ENCODE peak calls at places on chromosomes 7 and 10, in six cellular contexts. A is NCI-H460; C is left cardiac atrium; M is IMR-90; Z is naive thymus-derived CD8-positive, alpha-beta T cell; D is ELR. U is an unnamed sample.
A peak's percentile ranks its signal among the peaks of the same experiment; 100 is the strongest.

GRCh38 chr10:58066126-58066525 is 201.6 kb downstream of the IPMK start:
- DNase-seq in A (no peak), C (no peak), M (no peak), Z (no peak), D (no peak), U (no peak)

GRCh38 chr7:121181357-121181756 is 147.4 kb upstream of the WNT16 start:
- DNase-seq in A (no peak), C (no peak), M (no peak), Z (no peak), D (no peak), U (no peak)

GRCh38 chr10:102673961-102674511 is 29.8 kb downstream of the TRIM8 start:
- DNase-seq in A (no peak), C (peak; percentile 72), M (peak; percentile 75), Z (peak; percentile 50), D (peak; percentile 73), U (peak; percentile 88)

GRCh38 chr10:11162828-11163599 is 145.3 kb downstream of the CELF2 start:
- DNase-seq in A (no peak), C (peak; percentile 42), M (no peak), Z (peak; percentile 46), D (no peak), U (peak; percentile 91)

GRCh38 chr7:55423891-55424290 is 58.8 kb downstream of the LANCL2 start:
- DNase-seq in A (no peak), C (no peak), M (peak; percentile 24), Z (no peak), D (peak; percentile 27), U (no peak)

GRCh38 chr10:125012851-125013528 is 71.1 kb downstream of the ZRANB1 start:
- DNase-seq in A (no peak), C (peak; percentile 10), M (no peak), Z (no peak), D (no peak), U (no peak)

GRCh38 chr10:60238408-60239100 is 151.1 kb downstream of the ANK3 start:
- DNase-seq in A (peak; percentile 54), C (no peak), M (peak; percentile 70), Z (no peak), D (peak; percentile 54), U (no peak)

GRCh38 chr10:70459061-70459770 is 17.7 kb upstream of the NODAL start:
- DNase-seq in A (no peak), C (no peak), M (no peak), Z (no peak), D (no peak), U (no peak)

GRCh38 chr10:119849031-119849789 is 23.4 kb downstream of the MCMBP start:
- DNase-seq in A (no peak), C (no peak), M (peak; percentile 76), Z (no peak), D (peak; percentile 82), U (no peak)

GRCh38 chr7:70182516-70182915 is 584.2 kb downstream of the AUTS2 start:
- DNase-seq in A (no peak), C (no peak), M (no peak), Z (no peak), D (no peak), U (no peak)

GRCh38 chr10:22550732-22551131 is 163.6 kb downstream of the PIP4K2A start:
- DNase-seq in A (peak; percentile 18), C (peak; percentile 52), M (peak; percentile 4), Z (peak; percentile 69), D (peak; percentile 48), U (peak; percentile 47)

GRCh38 chr10:816958-817357 is 114.5 kb downstream of the LARP4B start:
- DNase-seq in A (no peak), C (no peak), M (no peak), Z (no peak), D (no peak), U (no peak)

GRCh38 chr10:103661198-103661950 is 167.9 kb downstream of the NEURL1 start:
- DNase-seq in A (no peak), C (peak; percentile 82), M (peak; percentile 94), Z (peak; percentile 47), D (peak; percentile 83), U (peak; percentile 62)

GRCh38 chr10:34607894-34608293 is 207.2 kb downstream of the PARD3 start:
- DNase-seq in A (no peak), C (no peak), M (peak; percentile 20), Z (no peak), D (no peak), U (no peak)

GRCh38 chr10:5293691-5294550 is 70.8 kb upstream of the UCN3 start:
- DNase-seq in A (peak; percentile 37), C (peak; percentile 67), M (peak; percentile 33), Z (no peak), D (peak; percentile 92), U (peak; percentile 71)

GRCh38 chr7:57205000-57205399 is 72.8 kb upstream of the ZNF479 start:
- DNase-seq in A (no peak), C (no peak), M (no peak), Z (no peak), D (no peak), U (no peak)

GRCh38 chr10:45581497-45582385 is 90.8 kb downstream of the ZFAND4 start:
- DNase-seq in A (no peak), C (no peak), M (peak; percentile 29), Z (no peak), D (peak; percentile 21), U (no peak)

GRCh38 chr10:75057680-75058079 is 53.8 kb upstream of the SAMD8 start:
- DNase-seq in A (no peak), C (no peak), M (no peak), Z (no peak), D (no peak), U (no peak)

GRCh38 chr7:1256621-1257020 is 23.9 kb downstream of the UNCX start:
- DNase-seq in A (no peak), C (no peak), M (no peak), Z (no peak), D (no peak), U (no peak)

GRCh38 chr7:79529214-79529895 is 75.9 kb upstream of the MAGI2 start:
- DNase-seq in A (no peak), C (no peak), M (peak; percentile 18), Z (no peak), D (no peak), U (no peak)

U was measured in central memory CD4-positive, alpha-beta T cell.